ENCODE peak calls at places on chromosomes 5 and 9, in six cellular contexts. One of them, this sample, is unnamed.

GRCh38 chr5:179054876-179055275 is 5.3 kb upstream of the ZNF354C start:
- DNase-seq in naive thymus-derived CD4-positive, alpha-beta T cell: no peak
- DNase-seq in uterus: no peak
- DNase-seq in HCT116: no peak
- DNase-seq in adrenal gland: no peak
- DNase-seq in GM23248: no peak
- DNase-seq in this sample: no peak

GRCh38 chr5:60541980-60542379 is 158.0 kb downstream of the DEPDC1B start:
- DNase-seq in HCT116: no peak
- DNase-seq in uterus: no peak
- DNase-seq in adrenal gland: no peak
- DNase-seq in GM23248: peak
- DNase-seq in naive thymus-derived CD4-positive, alpha-beta T cell: no peak
- DNase-seq in this sample: no peak

GRCh38 chr9:86322973-86323644 is 31.1 kb downstream of the TUT7 start:
- DNase-seq in adrenal gland: no peak
- DNase-seq in HCT116: no peak
- DNase-seq in uterus: no peak
- DNase-seq in naive thymus-derived CD4-positive, alpha-beta T cell: no peak
- DNase-seq in GM23248: peak
- DNase-seq in this sample: no peak

GRCh38 chr5:40656766-40657165 is 22.9 kb upstream of the PTGER4 start:
- DNase-seq in adrenal gland: no peak
- DNase-seq in HCT116: no peak
- DNase-seq in naive thymus-derived CD4-positive, alpha-beta T cell: no peak
- DNase-seq in uterus: no peak
- DNase-seq in GM23248: no peak
- DNase-seq in this sample: no peak

GRCh38 chr5:57863661-57864060 is 381.1 kb upstream of the ACTBL2 start:
- DNase-seq in naive thymus-derived CD4-positive, alpha-beta T cell: no peak
- DNase-seq in GM23248: peak
- DNase-seq in uterus: no peak
- DNase-seq in HCT116: no peak
- DNase-seq in adrenal gland: no peak
- DNase-seq in this sample: no peak

GRCh38 chr9:128204858-128205257 is 1.7 kb downstream of the DNM1 start:
- DNase-seq in uterus: no peak
- DNase-seq in adrenal gland: no peak
- DNase-seq in HCT116: no peak
- DNase-seq in naive thymus-derived CD4-positive, alpha-beta T cell: no peak
- DNase-seq in GM23248: no peak
- DNase-seq in this sample: no peak

GRCh38 chr9:136644593-136645342 is 17.9 kb upstream of the EGFL7 start:
- DNase-seq in naive thymus-derived CD4-positive, alpha-beta T cell: peak
- DNase-seq in adrenal gland: peak
- DNase-seq in GM23248: no peak
- DNase-seq in HCT116: peak
- DNase-seq in uterus: peak
- DNase-seq in this sample: peak

GRCh38 chr5:11415751-11416150 is 488.5 kb downstream of the CTNND2 start:
- DNase-seq in HCT116: no peak
- DNase-seq in naive thymus-derived CD4-positive, alpha-beta T cell: no peak
- DNase-seq in adrenal gland: no peak
- DNase-seq in uterus: no peak
- DNase-seq in GM23248: no peak
- DNase-seq in this sample: no peak

GRCh38 chr5:3546028-3546427 is 49.6 kb upstream of the IRX1 start:
- DNase-seq in GM23248: no peak
- DNase-seq in adrenal gland: no peak
- DNase-seq in naive thymus-derived CD4-positive, alpha-beta T cell: no peak
- DNase-seq in uterus: no peak
- DNase-seq in HCT116: no peak
- DNase-seq in this sample: no peak

GRCh38 chr5:64594601-64595518 is 89.0 kb downstream of the RGS7BP start:
- DNase-seq in naive thymus-derived CD4-positive, alpha-beta T cell: no peak
- DNase-seq in adrenal gland: no peak
- DNase-seq in GM23248: no peak
- DNase-seq in uterus: no peak
- DNase-seq in HCT116: no peak
- DNase-seq in this sample: no peak

GRCh38 chr5:141825836-141826560 is 52.2 kb downstream of the PCDH1 start:
- DNase-seq in uterus: no peak
- DNase-seq in HCT116: no peak
- DNase-seq in naive thymus-derived CD4-positive, alpha-beta T cell: no peak
- DNase-seq in GM23248: peak
- DNase-seq in adrenal gland: no peak
- DNase-seq in this sample: no peak

GRCh38 chr5:97065475-97065874 is 76.9 kb downstream of the LIX1 start:
- DNase-seq in HCT116: no peak
- DNase-seq in uterus: no peak
- DNase-seq in GM23248: no peak
- DNase-seq in adrenal gland: no peak
- DNase-seq in naive thymus-derived CD4-positive, alpha-beta T cell: no peak
- DNase-seq in this sample: no peak

GRCh38 chr5:132431682-132432081 is 58.9 kb downstream of the IRF1 start:
- DNase-seq in uterus: no peak
- DNase-seq in adrenal gland: no peak
- DNase-seq in GM23248: no peak
- DNase-seq in HCT116: no peak
- DNase-seq in naive thymus-derived CD4-positive, alpha-beta T cell: no peak
- DNase-seq in this sample: no peak

DNA sequence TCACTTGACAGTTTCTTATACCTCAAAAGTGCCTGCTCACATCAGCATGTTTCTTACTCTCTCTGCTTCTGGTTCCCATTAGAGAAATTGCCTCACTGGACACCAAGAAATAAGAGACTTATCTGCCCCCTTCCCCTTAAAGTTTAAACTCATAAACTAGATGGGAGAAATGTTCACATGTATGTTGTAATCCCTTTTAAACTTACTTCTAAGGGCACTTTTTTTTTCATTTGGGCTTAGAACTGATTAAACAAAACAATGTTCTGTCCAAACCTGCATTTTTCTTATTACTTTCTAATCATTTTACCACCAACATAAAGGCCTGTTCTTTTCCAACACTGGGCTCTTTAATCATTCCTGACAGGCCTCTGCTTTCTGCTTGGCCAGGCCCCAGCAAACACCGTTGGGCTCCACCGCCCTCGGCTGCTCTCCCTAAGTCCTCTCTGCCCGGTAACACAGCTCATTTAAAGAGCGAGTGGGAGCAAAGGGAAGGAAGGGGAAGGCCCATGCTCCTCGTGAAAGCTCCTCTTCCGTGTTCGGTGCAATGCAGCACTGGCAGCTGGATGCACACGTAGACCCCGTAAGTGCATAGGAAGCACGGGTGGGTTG is 53.4 kb downstream of the ROR2 start:
- DNase-seq in HCT116: no peak
- DNase-seq in GM23248: peak
- DNase-seq in adrenal gland: peak
- DNase-seq in naive thymus-derived CD4-positive, alpha-beta T cell: no peak
- DNase-seq in uterus: peak
- DNase-seq in this sample: no peak
- H3K27ac ChIP-seq in HCT116: no peak
- H3K27ac ChIP-seq in GM23248: peak
- H3K27ac ChIP-seq in adrenal gland: peak
- H3K27ac ChIP-seq in naive thymus-derived CD4-positive, alpha-beta T cell: no peak
- H3K27ac ChIP-seq in uterus: peak
- H3K27ac ChIP-seq in this sample: no peak

DNA sequence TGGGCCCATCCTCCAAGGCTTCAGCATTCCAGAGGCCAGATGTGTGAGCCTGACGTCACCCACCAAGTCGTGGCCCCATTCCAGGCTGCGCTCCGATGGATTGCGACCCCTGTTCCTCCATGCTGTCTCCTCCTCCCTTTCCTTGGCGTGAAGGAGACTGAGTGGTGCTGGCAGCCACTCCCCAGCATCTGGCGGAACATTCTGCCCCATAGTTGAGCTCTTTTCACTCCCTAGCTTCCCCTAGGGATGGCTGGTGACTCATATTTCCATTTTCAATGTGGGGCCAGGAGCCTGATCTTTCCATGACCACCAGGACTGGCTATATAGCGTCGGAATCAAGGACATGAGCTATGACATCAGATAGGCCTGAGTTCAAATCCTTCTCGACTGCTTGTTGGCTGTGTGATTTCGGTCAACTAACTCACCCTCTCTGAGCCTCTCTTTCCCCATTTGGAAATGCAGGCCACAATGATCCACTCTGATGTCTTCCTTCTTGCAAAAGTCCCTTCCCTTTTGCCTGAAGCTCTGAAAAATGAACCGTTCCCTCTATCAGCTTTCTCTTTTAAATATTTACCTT is 24.5 kb upstream of the DUSP1 start:
- DNase-seq in HCT116: no peak
- DNase-seq in adrenal gland: peak
- DNase-seq in GM23248: peak
- DNase-seq in uterus: peak
- DNase-seq in naive thymus-derived CD4-positive, alpha-beta T cell: no peak
- DNase-seq in this sample: no peak
- H3K27ac ChIP-seq in HCT116: no peak
- H3K27ac ChIP-seq in adrenal gland: no peak
- H3K27ac ChIP-seq in GM23248: peak
- H3K27ac ChIP-seq in uterus: peak
- H3K27ac ChIP-seq in naive thymus-derived CD4-positive, alpha-beta T cell: no peak
- H3K27ac ChIP-seq in this sample: no peak

DNA sequence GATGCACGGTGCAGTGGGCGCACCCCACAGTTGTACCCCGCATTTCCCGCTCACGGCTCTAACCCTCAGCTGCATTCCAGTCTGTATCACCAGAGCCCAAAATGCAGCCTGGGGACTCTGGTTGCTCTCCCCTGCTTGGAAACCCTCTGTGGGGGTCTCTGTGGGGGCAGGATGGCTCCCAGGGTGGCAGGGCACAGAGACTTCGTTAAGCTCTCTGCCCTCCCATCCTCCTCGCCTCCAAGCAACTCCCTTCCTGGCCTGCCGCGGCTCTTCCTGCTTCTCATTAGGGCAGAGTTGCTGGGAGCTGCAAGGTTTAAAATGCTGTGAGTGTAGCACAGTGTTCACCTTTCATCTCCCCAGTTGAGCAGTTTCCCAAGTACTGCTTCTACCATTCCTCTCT is 188.6 kb downstream of the C9orf50 start:
- DNase-seq in adrenal gland: no peak
- DNase-seq in naive thymus-derived CD4-positive, alpha-beta T cell: no peak
- DNase-seq in HCT116: no peak
- DNase-seq in uterus: no peak
- DNase-seq in GM23248: no peak
- DNase-seq in this sample: no peak
- H3K27ac ChIP-seq in adrenal gland: no peak
- H3K27ac ChIP-seq in naive thymus-derived CD4-positive, alpha-beta T cell: no peak
- H3K27ac ChIP-seq in HCT116: no peak
- H3K27ac ChIP-seq in uterus: no peak
- H3K27ac ChIP-seq in GM23248: no peak
- H3K27ac ChIP-seq in this sample: no peak

GRCh38 chr9:37992924-37993349 is 76.1 kb downstream of the SHB start:
- DNase-seq in naive thymus-derived CD4-positive, alpha-beta T cell: no peak
- DNase-seq in GM23248: no peak
- DNase-seq in uterus: no peak
- DNase-seq in adrenal gland: no peak
- DNase-seq in HCT116: no peak
- DNase-seq in this sample: no peak

GRCh38 chr9:37996050-37996811 is 72.8 kb downstream of the SHB start:
- DNase-seq in naive thymus-derived CD4-positive, alpha-beta T cell: no peak
- DNase-seq in GM23248: no peak
- DNase-seq in HCT116: no peak
- DNase-seq in adrenal gland: no peak
- DNase-seq in uterus: no peak
- DNase-seq in this sample: no peak

GRCh38 chr9:37995348-37995737 is 73.7 kb downstream of the SHB start:
- DNase-seq in naive thymus-derived CD4-positive, alpha-beta T cell: no peak
- DNase-seq in GM23248: no peak
- DNase-seq in HCT116: no peak
- DNase-seq in adrenal gland: no peak
- DNase-seq in uterus: no peak
- DNase-seq in this sample: no peak

GRCh38 chr9:37996812-37997202 is 72.2 kb downstream of the SHB start:
- DNase-seq in uterus: no peak
- DNase-seq in naive thymus-derived CD4-positive, alpha-beta T cell: no peak
- DNase-seq in adrenal gland: no peak
- DNase-seq in GM23248: no peak
- DNase-seq in HCT116: no peak
- DNase-seq in this sample: no peak

GRCh38 chr9:37994639-37995347 is 74.2 kb downstream of the SHB start:
- DNase-seq in uterus: peak
- DNase-seq in HCT116: no peak
- DNase-seq in adrenal gland: peak
- DNase-seq in naive thymus-derived CD4-positive, alpha-beta T cell: no peak
- DNase-seq in GM23248: peak
- DNase-seq in this sample: no peak
- H3K27ac ChIP-seq in uterus: peak
- H3K27ac ChIP-seq in HCT116: no peak
- H3K27ac ChIP-seq in adrenal gland: peak
- H3K27ac ChIP-seq in naive thymus-derived CD4-positive, alpha-beta T cell: no peak
- H3K27ac ChIP-seq in GM23248: peak
- H3K27ac ChIP-seq in this sample: no peak

DNA sequence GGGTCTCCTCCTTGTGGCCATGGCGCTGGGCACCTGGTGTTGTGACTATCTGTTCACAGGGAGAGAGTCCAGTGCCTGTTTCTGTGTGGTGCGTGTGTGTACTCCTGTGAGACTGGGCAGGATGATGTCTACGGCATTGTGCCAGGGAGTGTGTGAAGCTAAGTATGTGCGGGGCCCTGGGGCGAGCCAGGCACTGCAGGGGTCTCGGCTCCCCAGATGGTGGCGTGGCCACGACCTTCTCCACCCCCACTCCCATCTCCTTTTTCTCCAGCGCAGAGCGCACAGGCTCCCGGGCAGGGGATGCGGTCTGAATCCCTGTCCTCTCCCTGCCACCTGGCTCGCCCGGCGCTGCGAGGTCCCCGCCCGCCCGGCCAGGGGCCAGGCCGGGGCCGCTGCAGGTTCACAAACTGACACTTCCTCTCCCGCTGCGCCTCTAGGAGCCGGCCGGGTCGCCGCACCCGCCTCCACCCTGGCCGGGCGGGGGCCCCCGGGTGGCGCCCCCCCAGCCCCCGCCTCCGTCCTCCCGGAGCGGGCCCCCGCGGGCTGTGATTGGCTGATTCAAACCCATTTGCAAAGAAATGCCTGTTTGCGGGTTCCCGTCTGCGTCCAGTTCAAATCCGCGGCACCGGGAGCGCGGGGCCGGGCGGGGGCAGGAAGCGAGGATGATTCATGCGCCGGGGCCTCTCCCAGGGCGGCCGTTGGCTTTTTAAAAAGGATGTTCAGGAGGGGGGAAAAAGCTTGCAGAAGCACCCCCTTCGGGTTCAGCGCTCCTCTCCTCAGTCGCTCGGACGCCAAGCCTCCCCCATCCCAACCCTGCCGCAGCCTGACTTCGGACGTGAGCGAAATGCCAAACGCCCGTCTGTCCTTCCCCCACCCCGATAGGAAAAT is 790 bp downstream of the PHF19 start:
- DNase-seq in adrenal gland: peak
- DNase-seq in uterus: peak
- DNase-seq in HCT116: peak
- DNase-seq in GM23248: peak
- DNase-seq in naive thymus-derived CD4-positive, alpha-beta T cell: peak
- DNase-seq in this sample: peak
- H3K27ac ChIP-seq in adrenal gland: peak
- H3K27ac ChIP-seq in uterus: peak
- H3K27ac ChIP-seq in HCT116: peak
- H3K27ac ChIP-seq in GM23248: peak
- H3K27ac ChIP-seq in naive thymus-derived CD4-positive, alpha-beta T cell: peak
- H3K27ac ChIP-seq in this sample: peak

GRCh38 chr9:96050048-96050875 is 174.8 kb downstream of the ERCC6L2 start:
- DNase-seq in naive thymus-derived CD4-positive, alpha-beta T cell: no peak
- DNase-seq in uterus: no peak
- DNase-seq in GM23248: no peak
- DNase-seq in HCT116: no peak
- DNase-seq in adrenal gland: no peak
- DNase-seq in this sample: no peak
- H3K27ac ChIP-seq in naive thymus-derived CD4-positive, alpha-beta T cell: no peak
- H3K27ac ChIP-seq in uterus: no peak
- H3K27ac ChIP-seq in GM23248: no peak
- H3K27ac ChIP-seq in HCT116: no peak
- H3K27ac ChIP-seq in adrenal gland: no peak
- H3K27ac ChIP-seq in this sample: no peak